ENCODE peak calls at places on chromosomes 6 and 20, in ten cellular contexts. Q is uterus, A is thyroid gland, N is breast epithelium, Y is transverse colon, E is K562, J is HCT116, V is IMR-90, I is Peyer's patch, L is sigmoid colon. G is an unnamed sample.

GRCh38 chr6:154289818-154290508 is 66.6 kb downstream of the IPCEF1 start:
- DNase-seq in Q (no peak), A (peak; percentile 53), N (no peak), Y (no peak), E (no peak), J (no peak), V (no peak), I (no peak), L (no peak), G (no peak)

GRCh38 chr20:49230021-49230420 is 10.8 kb downstream of the DDX27 start:
- DNase-seq in Q (no peak), A (no peak), N (no peak), Y (no peak), E (peak; percentile 14), J (no peak), V (no peak), I (no peak), L (peak; percentile 50), G (no peak)

GRCh38 chr20:53297154-53297529 is 296.5 kb downstream of the ZNF217 start:
- DNase-seq in Q (no peak), A (no peak), N (no peak), Y (no peak), E (no peak), J (no peak), V (no peak), I (no peak), L (no peak), G (no peak)

GRCh38 chr6:15953152-15953880 is 175.6 kb upstream of the MYLIP start:
- DNase-seq in Q (no peak), A (no peak), N (no peak), Y (no peak), E (no peak), J (no peak), V (no peak), I (no peak), L (no peak), G (no peak)

GRCh38 chr6:1949533-1949932 is 295.9 kb downstream of the GMDS start:
- DNase-seq in Q (no peak), A (no peak), N (no peak), Y (no peak), E (no peak), J (no peak), V (peak; percentile 28), I (no peak), L (no peak), G (no peak)

GRCh38 chr20:10332656-10333421 is 101.2 kb downstream of the MKKS start:
- DNase-seq in Q (no peak), A (no peak), N (no peak), Y (no peak), E (no peak), J (no peak), V (peak; percentile 31), I (no peak), L (no peak), G (no peak)

GRCh38 chr6:124970243-124970642 is 8.0 kb downstream of the RNF217 start:
- DNase-seq in Q (no peak), A (no peak), N (no peak), Y (no peak), E (no peak), J (no peak), V (peak; percentile 59), I (no peak), L (no peak), G (no peak)

GRCh38 chr6:89475106-89475505 is 42.2 kb downstream of the ANKRD6 start:
- DNase-seq in Q (no peak), A (no peak), N (no peak), Y (no peak), E (no peak), J (no peak), V (no peak), I (no peak), L (no peak), G (no peak)

GRCh38 chr20:24696396-24696795 is 227.0 kb downstream of the SYNDIG1 start:
- DNase-seq in Q (no peak), A (no peak), N (no peak), Y (no peak), E (no peak), J (no peak), V (no peak), I (no peak), L (peak; percentile 15), G (no peak)

GRCh38 chr6:147675281-147675680 is 166.8 kb downstream of the SAMD5 start:
- DNase-seq in Q (no peak), A (no peak), N (no peak), Y (no peak), E (no peak), J (no peak), V (peak; percentile 89), I (no peak), L (no peak), G (no peak)

GRCh38 chr20:62363920-62364851 is 2.9 kb downstream of the LAMA5 start:
- DNase-seq in Q (peak; percentile 44), A (peak; percentile 6), N (no peak), Y (peak; percentile 13), E (no peak), J (no peak), V (no peak), I (no peak), L (peak; percentile 68), G (no peak)

GRCh38 chr20:62364911-62365736 is 2.0 kb downstream of the LAMA5 start:
- DNase-seq in Q (peak; percentile 36), A (peak; percentile 67), N (no peak), Y (peak; percentile 17), E (no peak), J (no peak), V (no peak), I (no peak), L (peak; percentile 91), G (no peak)

GRCh38 chr20:62367136-62367482 is at the start of gene LAMA5:
- DNase-seq in Q (no peak), A (peak; percentile 75), N (no peak), Y (peak; percentile 69), E (peak; percentile 86), J (no peak), V (no peak), I (no peak), L (peak; percentile 86), G (no peak)

GRCh38 chr20:62366370-62367135 is 559 bp downstream of the LAMA5 start:
- DNase-seq in Q (no peak), A (peak; percentile 85), N (no peak), Y (no peak), E (peak; percentile 89), J (no peak), V (no peak), I (no peak), L (peak; percentile 74), G (no peak)

DNA sequence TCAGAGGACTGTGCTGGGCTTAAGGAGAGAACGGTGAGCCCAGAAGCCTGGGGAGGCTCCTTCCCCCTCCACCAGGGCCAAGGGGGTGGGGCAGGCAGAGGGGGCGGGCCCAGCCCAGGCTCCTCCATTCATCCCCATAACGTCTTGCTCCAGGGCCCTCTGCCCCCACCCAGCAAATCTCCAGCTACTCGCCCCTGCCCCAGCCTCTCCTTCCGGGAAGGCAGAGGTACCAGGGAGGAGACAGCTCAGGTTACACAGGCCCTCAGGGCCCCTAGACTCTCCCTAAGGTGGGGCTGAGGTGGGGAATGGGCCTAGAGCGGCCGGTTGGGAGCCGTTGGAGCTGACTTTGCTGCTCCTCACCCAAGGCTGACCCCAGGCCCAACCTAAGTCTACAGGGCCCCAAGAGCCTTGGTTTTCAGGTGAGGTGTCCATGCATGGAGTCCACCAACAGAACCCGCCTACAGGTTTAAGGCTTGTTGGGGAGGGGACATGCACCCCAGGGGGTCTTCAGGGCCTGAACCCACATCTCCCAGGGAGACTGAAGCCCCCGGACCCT is 1.2 kb downstream of the LAMA5 start:
- DNase-seq in Q (no peak), A (peak; percentile 68), N (no peak), Y (peak; percentile 28), E (peak; percentile 74), J (no peak), V (no peak), I (no peak), L (peak; percentile 80), G (peak; percentile 67)
- TF ChIP-seq POLR2A in Q (no peak), A (no peak), N (no peak), Y (no peak), E (peak; percentile 52), J (no peak), V (no peak), I (no peak), L (no peak), G (no peak)

DNA sequence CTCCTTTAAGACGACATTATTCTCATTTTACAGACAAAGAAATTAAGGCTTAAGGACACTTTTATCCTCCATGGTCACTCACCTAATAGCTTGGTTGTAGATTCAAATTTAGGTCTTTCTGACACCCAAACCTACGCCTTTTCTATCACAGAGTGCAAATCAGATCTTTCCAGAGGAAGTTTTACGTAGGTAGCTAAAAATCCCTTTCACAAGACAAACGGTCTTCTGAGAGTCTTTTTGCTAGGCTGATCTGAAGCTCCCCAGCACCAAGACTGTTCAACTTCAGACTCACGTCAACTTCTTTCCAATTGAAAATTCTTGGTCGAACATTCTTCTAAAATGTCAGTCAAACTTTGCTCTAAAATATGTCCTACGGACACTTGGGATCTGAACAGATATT is 46.5 kb downstream of the BLOC1S5 start:
- DNase-seq in Q (no peak), A (no peak), N (no peak), Y (no peak), E (no peak), J (no peak), V (no peak), I (no peak), L (no peak), G (no peak)
- TF ChIP-seq POLR2A in Q (no peak), A (no peak), N (no peak), Y (no peak), E (no peak), J (no peak), V (no peak), I (no peak), L (no peak), G (no peak)

DNA sequence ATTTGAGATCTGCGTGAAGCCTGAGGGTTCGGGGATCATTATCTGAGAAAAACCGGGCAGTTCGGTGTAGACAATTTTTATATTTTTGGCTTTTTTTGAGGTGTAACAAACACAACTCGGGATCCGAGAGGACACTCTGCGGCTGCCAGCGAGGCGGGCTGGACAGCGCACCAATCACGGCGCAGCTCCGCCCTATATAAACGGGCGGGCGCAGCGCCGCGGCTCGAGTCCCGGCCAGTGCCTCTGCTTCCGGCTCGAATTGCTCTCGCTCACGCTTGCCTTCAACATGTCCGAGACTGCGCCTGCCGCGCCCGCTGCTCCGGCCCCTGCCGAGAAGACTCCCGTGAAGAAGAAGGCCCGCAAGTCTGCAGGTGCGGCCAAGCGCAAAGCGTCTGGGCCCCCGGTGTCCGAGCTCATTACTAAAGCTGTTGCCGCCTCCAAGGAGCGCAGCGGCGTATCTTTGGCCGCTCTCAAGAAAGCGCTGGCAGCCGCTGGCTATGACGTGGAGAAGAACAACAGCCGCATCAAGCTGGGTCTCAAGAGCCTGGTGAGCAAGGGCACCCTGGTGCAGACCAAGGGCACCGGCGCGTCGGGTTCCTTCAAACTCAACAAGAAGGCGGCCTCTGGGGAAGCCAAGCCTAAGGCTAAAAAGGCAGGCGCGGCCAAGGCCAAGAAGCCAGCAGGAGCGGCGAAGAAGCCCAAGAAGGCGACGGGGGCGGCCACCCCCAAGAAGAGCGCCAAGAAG is 69.0 kb downstream of the HFE start:
- DNase-seq in Q (peak; percentile 93), A (peak; percentile 91), N (peak; percentile 93), Y (peak; percentile 94), E (peak; percentile 96), J (peak; percentile 73), V (peak; percentile 87), I (peak; percentile 96), L (peak; percentile 98), G (peak; percentile 68)
- TF ChIP-seq POLR2A in Q (peak; percentile 97), A (peak; percentile 99), N (peak; percentile 99), Y (peak; percentile 100), E (peak; percentile 100), J (peak; percentile 98), V (peak; percentile 99), I (peak; percentile 100), L (peak; percentile 100), G (peak; percentile 99)

GRCh38 chr6:155420492-155420891 is 35.1 kb downstream of the NOX3 start:
- DNase-seq in Q (no peak), A (no peak), N (no peak), Y (no peak), E (no peak), J (no peak), V (no peak), I (no peak), L (no peak), G (no peak)
- TF ChIP-seq POLR2A in Q (no peak), A (no peak), N (no peak), Y (no peak), E (no peak), J (no peak), V (no peak), I (no peak), L (no peak), G (no peak)